ENCODE peak calls at places on chromosomes 3 and 15, in eight cellular contexts. One of them, this sample, is unnamed.

GRCh38 chr3:177519588-177519987 is 322.3 kb upstream of the TBL1XR1 start:
- DNase-seq in right atrium auricular region: no peak
- DNase-seq in CD8-positive, alpha-beta T cell: no peak
- DNase-seq in cardiac fibroblast: no peak
- DNase-seq in AG09309: no peak
- DNase-seq in uterus: no peak
- DNase-seq in endothelial cell of umbilical vein: no peak
- DNase-seq in CD8-positive, alpha-beta memory T cell: no peak
- DNase-seq in this sample: no peak

GRCh38 chr3:146077181-146077580 is 83.8 kb downstream of the PLOD2 start:
- DNase-seq in CD8-positive, alpha-beta memory T cell: no peak
- DNase-seq in cardiac fibroblast: peak
- DNase-seq in CD8-positive, alpha-beta T cell: no peak
- DNase-seq in right atrium auricular region: no peak
- DNase-seq in AG09309: no peak
- DNase-seq in uterus: no peak
- DNase-seq in endothelial cell of umbilical vein: no peak
- DNase-seq in this sample: no peak

GRCh38 chr3:108096506-108097325 is 5.9 kb upstream of the CD47 start:
- DNase-seq in CD8-positive, alpha-beta memory T cell: peak
- DNase-seq in cardiac fibroblast: no peak
- DNase-seq in endothelial cell of umbilical vein: no peak
- DNase-seq in CD8-positive, alpha-beta T cell: no peak
- DNase-seq in AG09309: no peak
- DNase-seq in right atrium auricular region: no peak
- DNase-seq in uterus: no peak
- DNase-seq in this sample: no peak

GRCh38 chr3:16740531-16740930 is 135.3 kb upstream of the DAZL start:
- DNase-seq in cardiac fibroblast: peak
- DNase-seq in uterus: no peak
- DNase-seq in endothelial cell of umbilical vein: no peak
- DNase-seq in CD8-positive, alpha-beta T cell: no peak
- DNase-seq in AG09309: no peak
- DNase-seq in right atrium auricular region: no peak
- DNase-seq in CD8-positive, alpha-beta memory T cell: no peak
- DNase-seq in this sample: no peak

GRCh38 chr15:47727676-47728075 is 10.4 kb downstream of the SEMA6D start:
- DNase-seq in right atrium auricular region: no peak
- DNase-seq in uterus: no peak
- DNase-seq in CD8-positive, alpha-beta T cell: no peak
- DNase-seq in CD8-positive, alpha-beta memory T cell: no peak
- DNase-seq in cardiac fibroblast: no peak
- DNase-seq in AG09309: no peak
- DNase-seq in endothelial cell of umbilical vein: no peak
- DNase-seq in this sample: no peak

GRCh38 chr3:101466465-101467309 is 46.3 kb downstream of the SENP7 start:
- DNase-seq in CD8-positive, alpha-beta memory T cell: peak
- DNase-seq in endothelial cell of umbilical vein: no peak
- DNase-seq in cardiac fibroblast: no peak
- DNase-seq in right atrium auricular region: no peak
- DNase-seq in CD8-positive, alpha-beta T cell: no peak
- DNase-seq in AG09309: no peak
- DNase-seq in uterus: no peak
- DNase-seq in this sample: peak

GRCh38 chr15:55627730-55628368 is 39.7 kb upstream of the PYGO1 start:
- DNase-seq in CD8-positive, alpha-beta memory T cell: no peak
- DNase-seq in cardiac fibroblast: peak
- DNase-seq in right atrium auricular region: no peak
- DNase-seq in endothelial cell of umbilical vein: peak
- DNase-seq in CD8-positive, alpha-beta T cell: no peak
- DNase-seq in uterus: no peak
- DNase-seq in AG09309: peak
- DNase-seq in this sample: no peak

GRCh38 chr3:159732172-159733111 is 256.2 kb upstream of the IL12A start:
- DNase-seq in CD8-positive, alpha-beta T cell: no peak
- DNase-seq in right atrium auricular region: no peak
- DNase-seq in cardiac fibroblast: peak
- DNase-seq in AG09309: peak
- DNase-seq in uterus: no peak
- DNase-seq in endothelial cell of umbilical vein: peak
- DNase-seq in CD8-positive, alpha-beta memory T cell: no peak
- DNase-seq in this sample: no peak

GRCh38 chr3:45026957-45027356 is 854 bp downstream of the CLEC3B start:
- DNase-seq in right atrium auricular region: peak
- DNase-seq in uterus: peak
- DNase-seq in CD8-positive, alpha-beta T cell: no peak
- DNase-seq in cardiac fibroblast: peak
- DNase-seq in CD8-positive, alpha-beta memory T cell: no peak
- DNase-seq in endothelial cell of umbilical vein: no peak
- DNase-seq in AG09309: no peak
- DNase-seq in this sample: no peak

GRCh38 chr15:76217029-76217866 is 94.0 kb downstream of the ETFA start:
- DNase-seq in endothelial cell of umbilical vein: peak
- DNase-seq in CD8-positive, alpha-beta memory T cell: no peak
- DNase-seq in cardiac fibroblast: peak
- DNase-seq in right atrium auricular region: no peak
- DNase-seq in AG09309: peak
- DNase-seq in CD8-positive, alpha-beta T cell: no peak
- DNase-seq in uterus: no peak
- DNase-seq in this sample: no peak

GRCh38 chr3:72273615-72274014 is 488.7 kb upstream of the PROK2 start:
- DNase-seq in CD8-positive, alpha-beta memory T cell: no peak
- DNase-seq in AG09309: peak
- DNase-seq in endothelial cell of umbilical vein: no peak
- DNase-seq in cardiac fibroblast: peak
- DNase-seq in right atrium auricular region: no peak
- DNase-seq in CD8-positive, alpha-beta T cell: no peak
- DNase-seq in uterus: no peak
- DNase-seq in this sample: no peak

GRCh38 chr3:196867155-196867506 is 589 bp upstream of the SENP5 start:
- DNase-seq in CD8-positive, alpha-beta T cell: no peak
- DNase-seq in AG09309: no peak
- DNase-seq in CD8-positive, alpha-beta memory T cell: no peak
- DNase-seq in endothelial cell of umbilical vein: no peak
- DNase-seq in uterus: no peak
- DNase-seq in right atrium auricular region: no peak
- DNase-seq in cardiac fibroblast: no peak
- DNase-seq in this sample: no peak

GRCh38 chr3:38604246-38604645 is 45.2 kb downstream of the SCN5A start:
- DNase-seq in right atrium auricular region: no peak
- DNase-seq in uterus: no peak
- DNase-seq in CD8-positive, alpha-beta T cell: no peak
- DNase-seq in cardiac fibroblast: no peak
- DNase-seq in endothelial cell of umbilical vein: no peak
- DNase-seq in CD8-positive, alpha-beta memory T cell: no peak
- DNase-seq in AG09309: no peak
- DNase-seq in this sample: no peak

GRCh38 chr3:14605070-14605469 is 46.5 kb upstream of the CCDC174 start:
- DNase-seq in endothelial cell of umbilical vein: peak
- DNase-seq in cardiac fibroblast: no peak
- DNase-seq in CD8-positive, alpha-beta T cell: no peak
- DNase-seq in CD8-positive, alpha-beta memory T cell: no peak
- DNase-seq in right atrium auricular region: no peak
- DNase-seq in AG09309: no peak
- DNase-seq in uterus: no peak
- DNase-seq in this sample: no peak

GRCh38 chr15:93349146-93349545 is 260.1 kb upstream of the RGMA start:
- DNase-seq in CD8-positive, alpha-beta memory T cell: no peak
- DNase-seq in cardiac fibroblast: no peak
- DNase-seq in endothelial cell of umbilical vein: no peak
- DNase-seq in AG09309: no peak
- DNase-seq in CD8-positive, alpha-beta T cell: no peak
- DNase-seq in right atrium auricular region: no peak
- DNase-seq in uterus: no peak
- DNase-seq in this sample: no peak

GRCh38 chr3:139546772-139547171 is 7.2 kb upstream of the RBP1 start:
- DNase-seq in CD8-positive, alpha-beta memory T cell: no peak
- DNase-seq in uterus: no peak
- DNase-seq in right atrium auricular region: no peak
- DNase-seq in AG09309: no peak
- DNase-seq in cardiac fibroblast: no peak
- DNase-seq in CD8-positive, alpha-beta T cell: no peak
- DNase-seq in endothelial cell of umbilical vein: no peak
- DNase-seq in this sample: no peak

GRCh38 chr15:37134699-37135131 is 34.4 kb upstream of the MEIS2 start:
- DNase-seq in right atrium auricular region: no peak
- DNase-seq in endothelial cell of umbilical vein: peak
- DNase-seq in AG09309: peak
- DNase-seq in uterus: no peak
- DNase-seq in CD8-positive, alpha-beta T cell: no peak
- DNase-seq in CD8-positive, alpha-beta memory T cell: no peak
- DNase-seq in cardiac fibroblast: peak
- DNase-seq in this sample: no peak

GRCh38 chr15:75578206-75578947 is 738 bp downstream of the PTPN9 start:
- DNase-seq in AG09309: no peak
- DNase-seq in CD8-positive, alpha-beta memory T cell: peak
- DNase-seq in CD8-positive, alpha-beta T cell: no peak
- DNase-seq in cardiac fibroblast: no peak
- DNase-seq in uterus: no peak
- DNase-seq in endothelial cell of umbilical vein: peak
- DNase-seq in right atrium auricular region: no peak
- DNase-seq in this sample: peak

GRCh38 chr15:42576040-42576594 is 711 bp downstream of the STARD9 start:
- DNase-seq in AG09309: no peak
- DNase-seq in endothelial cell of umbilical vein: no peak
- DNase-seq in right atrium auricular region: no peak
- DNase-seq in CD8-positive, alpha-beta T cell: no peak
- DNase-seq in uterus: no peak
- DNase-seq in CD8-positive, alpha-beta memory T cell: no peak
- DNase-seq in cardiac fibroblast: no peak
- DNase-seq in this sample: no peak

GRCh38 chr3:170728181-170728580 is 141.8 kb downstream of the RPL22L1 start:
- DNase-seq in uterus: no peak
- DNase-seq in endothelial cell of umbilical vein: no peak
- DNase-seq in AG09309: no peak
- DNase-seq in right atrium auricular region: no peak
- DNase-seq in cardiac fibroblast: no peak
- DNase-seq in CD8-positive, alpha-beta memory T cell: no peak
- DNase-seq in CD8-positive, alpha-beta T cell: no peak
- DNase-seq in this sample: no peak
- H3K4me3 ChIP-seq in uterus: no peak
- H3K4me3 ChIP-seq in endothelial cell of umbilical vein: no peak
- H3K4me3 ChIP-seq in AG09309: no peak
- H3K4me3 ChIP-seq in right atrium auricular region: no peak
- H3K4me3 ChIP-seq in cardiac fibroblast: no peak
- H3K4me3 ChIP-seq in CD8-positive, alpha-beta memory T cell: no peak
- H3K4me3 ChIP-seq in CD8-positive, alpha-beta T cell: no peak
- H3K4me3 ChIP-seq in this sample: no peak

GRCh38 chr3:173933113-173933512 is 535.6 kb downstream of the NLGN1 start:
- DNase-seq in CD8-positive, alpha-beta memory T cell: no peak
- DNase-seq in AG09309: no peak
- DNase-seq in cardiac fibroblast: no peak
- DNase-seq in endothelial cell of umbilical vein: no peak
- DNase-seq in right atrium auricular region: no peak
- DNase-seq in CD8-positive, alpha-beta T cell: no peak
- DNase-seq in uterus: no peak
- DNase-seq in this sample: no peak

GRCh38 chr3:173932624-173933023 is 535.1 kb downstream of the NLGN1 start:
- DNase-seq in CD8-positive, alpha-beta T cell: no peak
- DNase-seq in right atrium auricular region: no peak
- DNase-seq in uterus: no peak
- DNase-seq in endothelial cell of umbilical vein: peak
- DNase-seq in CD8-positive, alpha-beta memory T cell: no peak
- DNase-seq in AG09309: peak
- DNase-seq in cardiac fibroblast: peak
- DNase-seq in this sample: no peak

DNA sequence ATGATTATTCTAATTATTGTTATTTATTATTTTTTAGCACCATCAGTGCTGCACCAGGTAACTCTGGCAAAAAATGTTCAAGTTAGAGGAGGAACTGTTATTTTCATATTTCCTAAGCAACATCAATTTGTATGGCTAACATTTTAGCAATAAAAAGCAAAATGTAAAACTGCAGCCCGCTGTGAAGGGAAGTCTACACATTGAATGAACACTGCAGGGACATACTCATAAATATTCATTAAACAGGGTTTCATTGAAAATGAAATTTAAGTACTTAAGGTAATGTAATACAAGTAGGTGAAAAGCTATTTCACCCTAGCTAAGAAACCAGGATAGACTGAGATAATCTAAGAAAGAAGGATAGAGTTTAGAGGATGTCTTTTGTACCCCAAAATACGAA is 532.7 kb downstream of the NLGN1 start:
- DNase-seq in cardiac fibroblast: no peak
- DNase-seq in right atrium auricular region: no peak
- DNase-seq in endothelial cell of umbilical vein: no peak
- DNase-seq in uterus: no peak
- DNase-seq in CD8-positive, alpha-beta T cell: no peak
- DNase-seq in AG09309: no peak
- DNase-seq in CD8-positive, alpha-beta memory T cell: no peak
- DNase-seq in this sample: no peak
- H3K4me3 ChIP-seq in cardiac fibroblast: no peak
- H3K4me3 ChIP-seq in right atrium auricular region: no peak
- H3K4me3 ChIP-seq in endothelial cell of umbilical vein: no peak
- H3K4me3 ChIP-seq in uterus: no peak
- H3K4me3 ChIP-seq in CD8-positive, alpha-beta T cell: no peak
- H3K4me3 ChIP-seq in AG09309: no peak
- H3K4me3 ChIP-seq in CD8-positive, alpha-beta memory T cell: no peak
- H3K4me3 ChIP-seq in this sample: no peak

DNA sequence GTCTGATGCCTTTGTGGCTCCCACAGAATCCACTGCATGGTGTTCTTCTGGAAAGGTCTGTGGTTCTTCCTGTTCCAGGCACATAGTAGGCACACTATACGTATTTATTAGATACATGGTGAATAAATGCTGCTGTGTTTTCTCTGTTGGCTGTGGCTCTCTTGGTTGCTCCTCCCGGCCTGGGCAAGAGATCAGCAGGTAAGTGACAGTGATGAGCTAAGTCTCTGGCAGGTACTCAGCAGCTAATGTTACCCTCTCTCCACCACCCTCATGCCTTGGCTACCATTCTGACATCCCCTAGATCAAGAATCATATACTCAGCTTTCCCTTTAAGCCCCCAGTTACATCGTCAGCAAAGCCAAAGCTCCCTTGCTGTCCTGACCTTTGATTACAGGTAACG is 8.4 kb downstream of the SV2B start:
- DNase-seq in CD8-positive, alpha-beta T cell: no peak
- DNase-seq in AG09309: no peak
- DNase-seq in endothelial cell of umbilical vein: no peak
- DNase-seq in right atrium auricular region: no peak
- DNase-seq in cardiac fibroblast: no peak
- DNase-seq in uterus: no peak
- DNase-seq in CD8-positive, alpha-beta memory T cell: no peak
- DNase-seq in this sample: no peak
- H3K4me3 ChIP-seq in CD8-positive, alpha-beta T cell: no peak
- H3K4me3 ChIP-seq in AG09309: no peak
- H3K4me3 ChIP-seq in endothelial cell of umbilical vein: no peak
- H3K4me3 ChIP-seq in right atrium auricular region: no peak
- H3K4me3 ChIP-seq in cardiac fibroblast: no peak
- H3K4me3 ChIP-seq in uterus: no peak
- H3K4me3 ChIP-seq in CD8-positive, alpha-beta memory T cell: no peak
- H3K4me3 ChIP-seq in this sample: no peak

DNA sequence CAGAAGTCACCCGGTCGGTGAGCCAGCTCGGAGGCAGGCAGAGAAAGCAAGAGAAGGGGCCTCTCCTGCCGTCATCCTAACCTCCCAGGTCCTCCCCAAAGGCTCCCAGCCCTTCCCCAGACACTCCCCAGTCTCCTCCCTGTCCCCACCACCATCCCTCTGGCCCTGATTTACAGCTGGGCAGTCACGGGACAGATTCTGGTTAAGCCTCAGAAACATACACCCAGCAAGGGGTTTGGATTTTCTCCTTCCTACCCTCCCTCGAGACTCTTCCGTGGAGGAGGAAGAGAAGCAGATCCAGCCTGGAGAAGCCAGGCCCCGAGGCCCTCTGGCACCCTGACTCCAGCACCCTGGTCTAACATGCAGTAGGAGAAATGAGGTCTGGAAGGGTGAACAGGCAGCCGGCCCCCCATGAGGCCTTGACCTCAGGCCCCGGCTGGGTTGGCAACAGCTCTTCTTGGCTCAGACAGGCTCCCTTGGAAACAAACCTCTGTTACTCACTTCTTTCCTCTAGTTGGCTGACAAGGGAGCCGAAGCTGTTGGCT is 73.5 kb downstream of the CPN2 start:
- DNase-seq in CD8-positive, alpha-beta memory T cell: no peak
- DNase-seq in CD8-positive, alpha-beta T cell: no peak
- DNase-seq in right atrium auricular region: peak
- DNase-seq in cardiac fibroblast: peak
- DNase-seq in endothelial cell of umbilical vein: peak
- DNase-seq in AG09309: no peak
- DNase-seq in uterus: peak
- DNase-seq in this sample: no peak
- H3K4me3 ChIP-seq in CD8-positive, alpha-beta memory T cell: no peak
- H3K4me3 ChIP-seq in CD8-positive, alpha-beta T cell: no peak
- H3K4me3 ChIP-seq in right atrium auricular region: no peak
- H3K4me3 ChIP-seq in cardiac fibroblast: no peak
- H3K4me3 ChIP-seq in endothelial cell of umbilical vein: no peak
- H3K4me3 ChIP-seq in AG09309: no peak
- H3K4me3 ChIP-seq in uterus: no peak
- H3K4me3 ChIP-seq in this sample: no peak

This sample was measured in naive thymus-derived CD4-positive, alpha-beta T cell.